ENCODE peak calls at places on chromosomes 4 and X, in five cellular contexts. One of them, this sample, is unnamed.

GRCh38 chr4:172826346-172826745 is 342.3 kb upstream of the GALNT7 start:
- DNase-seq in upper lobe of right lung: no peak
- DNase-seq in fibroblast of gingiva: no peak
- DNase-seq in nephron progenitor cell: no peak
- DNase-seq in transverse colon: no peak
- DNase-seq in this sample: no peak

GRCh38 chr4:10662937-10663336 is 21.6 kb downstream of the CLNK start:
- DNase-seq in transverse colon: no peak
- DNase-seq in nephron progenitor cell: no peak
- DNase-seq in upper lobe of right lung: no peak
- DNase-seq in fibroblast of gingiva: no peak
- DNase-seq in this sample: no peak

GRCh38 chr4:150482581-150482980 is 99.4 kb upstream of the MAB21L2 start:
- DNase-seq in fibroblast of gingiva: no peak
- DNase-seq in nephron progenitor cell: no peak
- DNase-seq in transverse colon: no peak
- DNase-seq in upper lobe of right lung: no peak
- DNase-seq in this sample: no peak

GRCh38 chr4:41448935-41449334 is 89.0 kb upstream of the LIMCH1 start:
- DNase-seq in nephron progenitor cell: no peak
- DNase-seq in fibroblast of gingiva: no peak
- DNase-seq in transverse colon: peak
- DNase-seq in upper lobe of right lung: no peak
- DNase-seq in this sample: no peak

GRCh38 chrX:107450823-107451509 is 1.5 kb downstream of the FRMPD3 start:
- DNase-seq in transverse colon: no peak
- DNase-seq in nephron progenitor cell: peak
- DNase-seq in fibroblast of gingiva: no peak
- DNase-seq in upper lobe of right lung: no peak
- DNase-seq in this sample: no peak

GRCh38 chr4:95637047-95637600 is 88.4 kb upstream of the UNC5C start:
- DNase-seq in transverse colon: no peak
- DNase-seq in nephron progenitor cell: peak
- DNase-seq in fibroblast of gingiva: no peak
- DNase-seq in upper lobe of right lung: no peak
- DNase-seq in this sample: no peak

GRCh38 chr4:155948541-155948940 is 5.1 kb downstream of the CTSO start:
- DNase-seq in nephron progenitor cell: no peak
- DNase-seq in transverse colon: no peak
- DNase-seq in upper lobe of right lung: no peak
- DNase-seq in fibroblast of gingiva: no peak
- DNase-seq in this sample: no peak

GRCh38 chr4:48370260-48371134 is 29.2 kb downstream of the SLAIN2 start:
- DNase-seq in nephron progenitor cell: no peak
- DNase-seq in upper lobe of right lung: no peak
- DNase-seq in fibroblast of gingiva: no peak
- DNase-seq in transverse colon: no peak
- DNase-seq in this sample: no peak

GRCh38 chr4:174119818-174120217 is 163.6 kb downstream of the FBXO8 start:
- DNase-seq in nephron progenitor cell: no peak
- DNase-seq in transverse colon: no peak
- DNase-seq in upper lobe of right lung: no peak
- DNase-seq in fibroblast of gingiva: no peak
- DNase-seq in this sample: no peak

GRCh38 chr4:131978120-131978519 is 1171.0 kb upstream of the PCDH10 start:
- DNase-seq in upper lobe of right lung: no peak
- DNase-seq in fibroblast of gingiva: no peak
- DNase-seq in nephron progenitor cell: no peak
- DNase-seq in transverse colon: no peak
- DNase-seq in this sample: peak

GRCh38 chr4:14023036-14023435 is 395.5 kb upstream of the BOD1L1 start:
- DNase-seq in fibroblast of gingiva: no peak
- DNase-seq in transverse colon: no peak
- DNase-seq in upper lobe of right lung: no peak
- DNase-seq in nephron progenitor cell: no peak
- DNase-seq in this sample: no peak

GRCh38 chr4:165760182-165760581 is 112.9 kb upstream of the TLL1 start:
- DNase-seq in nephron progenitor cell: no peak
- DNase-seq in upper lobe of right lung: no peak
- DNase-seq in transverse colon: no peak
- DNase-seq in fibroblast of gingiva: no peak
- DNase-seq in this sample: no peak

GRCh38 chr4:189090174-189090814 is 850.4 kb upstream of the FRG1 start:
- DNase-seq in upper lobe of right lung: no peak
- DNase-seq in transverse colon: no peak
- DNase-seq in nephron progenitor cell: peak
- DNase-seq in fibroblast of gingiva: no peak
- DNase-seq in this sample: no peak